ENCODE peak calls at places on chromosomes 13 and 19, in six cellular contexts. Z is IMR-90, F is H9, W is neuronal stem cell, K is mesenchymal stem cell, M is H1. Y is an unnamed sample.

GRCh38 chr19:3785938-3786824 is at the start of gene MATK:
- DNase-seq in M (no peak), F (no peak), K (no peak), W (no peak), Z (no peak), Y (no peak)

GRCh38 chr19:29492761-29493160 is 33.0 kb upstream of the VSTM2B start:
- DNase-seq in M (no peak), K (no peak), Z (peak; percentile 1), W (no peak), F (no peak), Y (no peak)

GRCh38 chr13:28753208-28753892 is 34.6 kb upstream of the SLC46A3 start:
- DNase-seq in M (no peak), F (peak; percentile 79), K (peak; percentile 92), W (no peak), Z (peak; percentile 91), Y (peak; percentile 97)

GRCh38 chr19:18291590-18292459 is 10.4 kb upstream of the JUND start:
- DNase-seq in M (no peak), K (peak; percentile 87), Z (peak; percentile 75), F (peak; percentile 81), W (no peak), Y (peak; percentile 94)

GRCh38 chr13:24618219-24618955 is 61.8 kb upstream of the ATP12A start:
- DNase-seq in F (no peak), W (no peak), M (no peak), Z (no peak), K (no peak), Y (no peak)

GRCh38 chr13:63092461-63092860 is 1676.8 kb upstream of the PCDH20 start:
- DNase-seq in M (no peak), F (no peak), Z (peak; percentile 53), W (no peak), K (no peak), Y (peak; percentile 22)

GRCh38 chr19:38695832-38696732 is 48.2 kb downstream of the CAPN12 start:
- DNase-seq in Z (no peak), M (no peak), K (no peak), F (no peak), W (no peak), Y (no peak)

GRCh38 chr13:80157261-80157942 is 183.5 kb downstream of the SPRY2 start:
- DNase-seq in M (no peak), Z (peak; percentile 35), F (no peak), K (peak; percentile 16), W (no peak), Y (no peak)

GRCh38 chr13:41652735-41653361 is 195.5 kb downstream of the RGCC start:
- DNase-seq in K (peak; percentile 64), F (no peak), Z (peak; percentile 79), M (no peak), W (peak; percentile 12), Y (peak; percentile 42)

GRCh38 chr13:35711909-35712308 is 235.4 kb upstream of the MAB21L1 start:
- DNase-seq in M (no peak), F (no peak), W (no peak), Z (no peak), K (no peak), Y (no peak)

GRCh38 chr13:99805361-99805760 is 166.2 kb downstream of the ZIC5 start:
- DNase-seq in M (no peak), Z (no peak), K (no peak), F (peak; percentile 65), W (peak; percentile 26), Y (peak; percentile 48)

GRCh38 chr13:31951215-31951678 is 80.3 kb upstream of the FRY start:
- DNase-seq in Z (peak; percentile 70), W (no peak), K (peak; percentile 82), M (no peak), F (no peak), Y (peak; percentile 19)

GRCh38 chr19:1567116-1567847 is 843 bp downstream of the MEX3D start:
- DNase-seq in M (no peak), K (peak; percentile 41), W (no peak), F (no peak), Z (no peak), Y (no peak)

GRCh38 chr13:34208326-34208725 is 390.4 kb downstream of the RFC3 start:
- DNase-seq in W (no peak), F (no peak), K (peak; percentile 35), M (no peak), Z (peak; percentile 21), Y (no peak)

GRCh38 chr13:28473044-28473443 is 21.9 kb downstream of the FLT1 start:
- DNase-seq in Z (no peak), M (no peak), K (no peak), F (no peak), W (no peak), Y (no peak)

GRCh38 chr13:46378411-46378810 is 8.6 kb downstream of the RUBCNL start:
- DNase-seq in Z (no peak), W (no peak), M (no peak), K (no peak), F (no peak), Y (no peak)

GRCh38 chr13:30618186-30618937 is 642 bp downstream of the USPL1 start:
- DNase-seq in K (peak; percentile 41), W (peak; percentile 18), F (no peak), M (no peak), Z (no peak), Y (no peak)

GRCh38 chr19:41376241-41376997 is at the start of gene TMEM91:
- DNase-seq in Z (no peak), K (peak; percentile 64), M (no peak), W (no peak), F (peak; percentile 69), Y (peak; percentile 63)

GRCh38 chr13:100514788-100515409 is 73.7 kb downstream of the GGACT start:
- DNase-seq in K (peak; percentile 72), M (no peak), Z (peak; percentile 75), W (peak; percentile 72), F (peak; percentile 82), Y (peak; percentile 76)

GRCh38 chr13:76597868-76598267 is 288.3 kb downstream of the KCTD12 start:
- DNase-seq in M (no peak), K (no peak), Z (no peak), W (no peak), F (no peak), Y (no peak)

GRCh38 chr19:10653482-10653731 is 739 bp upstream of the ILF3 start:
- DNase-seq in F (no peak), M (no peak), K (no peak), W (no peak), Z (no peak), Y (no peak)
- H2BK5ac ChIP-seq in F (peak overlapping the region; percentile 67), M (peak overlapping the region; percentile 97), K (peak overlapping the region; percentile 66), W (peak overlapping the region; percentile 85), Z (peak overlapping the region; percentile 87), Y (peak overlapping the region; percentile 85)

GRCh38 chr19:48271531-48272151 is 1.8 kb downstream of the ZNF114 start:
- DNase-seq in W (peak; percentile 43), Z (peak; percentile 35), K (peak; percentile 66), F (peak; percentile 80), M (peak; percentile 51), Y (peak; percentile 96)
- H2BK5ac ChIP-seq in W (no peak overlapping the region), Z (no peak overlapping the region), K (no peak overlapping the region), F (no peak overlapping the region), M (peak overlapping the region; percentile 92), Y (peak overlapping the region; percentile 70)

DNA sequence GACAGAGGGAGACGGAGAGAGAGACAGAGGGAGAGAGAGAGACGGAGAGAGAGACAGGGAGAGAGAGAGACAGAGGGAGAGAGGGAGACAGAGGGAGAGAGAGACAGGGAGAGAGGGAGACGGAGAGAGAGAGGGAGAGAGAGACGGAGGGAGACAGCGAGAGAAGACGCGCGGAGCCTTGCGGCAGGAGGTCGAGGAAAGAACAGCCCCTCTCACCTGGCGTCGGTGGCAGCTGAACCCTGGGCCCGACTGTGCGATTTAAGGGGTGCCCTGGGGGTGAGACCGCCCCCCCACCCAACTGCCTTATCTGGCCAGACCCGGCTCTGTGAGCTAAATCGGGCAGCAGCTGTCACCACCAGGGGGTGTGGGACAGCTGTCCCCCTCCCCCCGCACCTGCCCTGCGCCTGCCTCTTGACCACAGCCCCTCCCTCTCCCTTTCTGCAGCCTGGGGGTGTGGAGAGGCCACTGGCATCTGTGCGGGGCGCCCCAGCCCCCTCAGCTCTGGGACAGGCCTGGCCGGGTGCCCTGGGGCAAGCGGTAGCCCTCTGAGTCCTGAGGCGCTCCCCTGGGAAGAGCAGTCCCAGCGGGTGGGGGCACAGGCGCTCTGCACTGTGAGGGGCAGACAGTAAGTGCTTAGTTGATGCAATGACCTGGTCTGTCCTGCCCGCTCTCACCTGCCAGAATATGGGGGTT is 10.8 kb downstream of the JOSD2 start:
- DNase-seq in K (peak; percentile 24), F (peak; percentile 63), W (no peak), Z (no peak), M (no peak), Y (peak; percentile 61)
- H2BK5ac ChIP-seq in K (no peak overlapping the region), F (no peak overlapping the region), W (no peak overlapping the region), Z (no peak overlapping the region), M (no peak overlapping the region), Y (no peak overlapping the region)

DNA sequence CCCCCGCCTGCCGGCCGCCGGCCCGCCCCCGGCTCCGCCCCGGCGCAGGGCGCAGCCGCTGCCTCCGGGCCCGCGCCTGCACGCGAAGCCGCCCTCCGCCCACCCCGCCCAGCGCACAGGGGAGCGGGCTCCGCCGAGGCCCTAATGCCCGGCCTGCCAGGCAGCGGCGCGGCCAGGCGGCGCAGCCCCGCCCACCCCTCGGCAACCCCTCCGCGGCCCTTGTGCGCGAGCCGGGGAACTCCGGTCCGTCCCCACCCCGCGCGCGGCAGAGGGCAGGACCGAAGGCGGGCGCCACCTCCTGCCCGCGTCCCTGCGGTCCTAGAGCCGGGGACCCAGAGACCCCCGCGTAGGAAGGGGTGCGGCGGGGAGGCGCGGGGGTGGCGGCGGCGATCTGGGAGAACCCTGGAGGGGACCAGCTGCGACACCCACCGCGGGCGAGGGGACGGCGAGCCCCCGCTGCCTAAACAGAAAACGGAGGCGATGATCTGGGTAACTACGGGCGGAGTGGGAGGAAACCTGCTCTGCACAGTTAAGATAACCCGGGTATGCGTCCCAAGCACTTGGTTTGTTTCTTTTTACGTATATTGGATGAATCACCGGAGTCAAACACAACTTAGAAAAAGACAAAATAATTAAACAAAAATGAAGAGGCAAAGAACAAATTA is 351 bp upstream of the USP12 start:
- DNase-seq in W (peak; percentile 86), K (peak; percentile 90), F (peak; percentile 85), M (no peak), Z (peak; percentile 90), Y (peak; percentile 92)
- H2BK5ac ChIP-seq in W (no peak overlapping the region), K (peak overlapping the region; percentile 47), F (no peak overlapping the region), M (no peak overlapping the region), Z (peak overlapping the region; percentile 86), Y (no peak overlapping the region)

DNA sequence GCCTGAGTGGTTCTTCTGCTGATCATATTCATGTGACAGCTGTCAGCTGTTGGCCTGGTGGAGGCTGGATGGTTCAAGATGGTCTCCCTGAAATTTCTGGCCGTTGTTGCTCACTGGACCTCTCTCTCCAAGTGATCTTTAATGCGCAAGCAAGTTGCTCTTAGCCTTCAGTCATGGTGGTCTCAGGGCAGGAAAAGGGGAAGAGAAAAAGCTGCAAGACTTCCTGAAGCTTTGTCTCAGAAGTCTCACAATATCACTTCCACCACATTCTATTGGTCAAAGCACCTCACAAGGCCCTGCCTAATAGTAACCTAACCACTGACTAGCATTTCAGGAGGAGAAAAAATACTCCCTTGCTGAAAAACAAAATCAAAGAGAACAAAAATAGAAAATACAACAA is 1.6 kb upstream of the ZNF567 start:
- DNase-seq in Z (no peak), W (no peak), F (no peak), K (no peak), M (no peak), Y (no peak)
- H2BK5ac ChIP-seq in Z (no peak overlapping the region), W (no peak overlapping the region), F (no peak overlapping the region), K (no peak overlapping the region), M (no peak overlapping the region), Y (no peak overlapping the region)

GRCh38 chr19:24033962-24034342 is 53.0 kb upstream of the ZNF254 start:
- DNase-seq in Z (peak; percentile 71), W (peak; percentile 15), K (peak; percentile 76), M (no peak), F (no peak), Y (peak; percentile 60)
- H2BK5ac ChIP-seq in Z (peak overlapping the region; percentile 75), W (peak overlapping the region; percentile 98), K (peak overlapping the region; percentile 33), M (peak overlapping the region; percentile 98), F (peak overlapping the region; percentile 91), Y (no peak overlapping the region)

Y was measured in mesendoderm.